ENCODE peak calls at places on chromosomes 16 and 17, in five cellular contexts. G, Q, R, V and W are unnamed samples.
A peak's percentile ranks its signal among the peaks of the same experiment; 100 is the strongest.

GRCh38 chr16:79997257-79997656 is 396.7 kb upstream of the MAF start:
- DNase-seq in G (no peak), Q (peak; percentile 10), R (no peak), V (no peak), W (no peak)

GRCh38 chr16:17369441-17369951 is 101.3 kb downstream of the XYLT1 start:
- DNase-seq in G (no peak), Q (no peak), R (peak; percentile 85), V (peak; percentile 80), W (peak; percentile 73)

GRCh38 chr17:80455328-80455710 is 21.1 kb downstream of the NPTX1 start:
- DNase-seq in G (peak; percentile 26), Q (no peak), R (peak; percentile 89), V (peak; percentile 89), W (peak; percentile 28)

GRCh38 chr16:67528870-67529638 is 425 bp downstream of the RIPOR1 start:
- DNase-seq in G (no peak), Q (peak; percentile 29), R (peak; percentile 90), V (peak; percentile 92), W (no peak)

GRCh38 chr17:41456206-41456605 is 11.0 kb downstream of the KRT32 start:
- DNase-seq in G (no peak), Q (no peak), R (no peak), V (no peak), W (no peak)

GRCh38 chr16:27237229-27238015 is 31.1 kb downstream of the NSMCE1 start:
- DNase-seq in G (no peak), Q (peak; percentile 14), R (peak; percentile 82), V (no peak), W (peak; percentile 50)

GRCh38 chr17:72590882-72591499 is 470.2 kb downstream of the SOX9 start:
- DNase-seq in G (no peak), Q (no peak), R (no peak), V (no peak), W (no peak)

GRCh38 chr16:48381201-48381600 is 4.0 kb downstream of the SIAH1 start:
- DNase-seq in G (no peak), Q (peak; percentile 40), R (no peak), V (no peak), W (no peak)

GRCh38 chr17:12667299-12667958 is 1.7 kb downstream of the MYOCD start:
- DNase-seq in G (no peak), Q (peak; percentile 77), R (no peak), V (no peak), W (no peak)

GRCh38 chr17:41684050-41684449 is 4.6 kb upstream of the EIF1 start:
- DNase-seq in G (no peak), Q (no peak), R (no peak), V (no peak), W (no peak)

GRCh38 chr17:57215317-57215716 is 41.0 kb upstream of the MSI2 start:
- DNase-seq in G (no peak), Q (peak; percentile 36), R (no peak), V (no peak), W (no peak)

GRCh38 chr17:81636505-81637288 is at the start of the genes NPLOC4 and TSPAN10:
- DNase-seq in G (peak; percentile 65), Q (peak; percentile 83), R (peak; percentile 95), V (peak; percentile 97), W (peak; percentile 72)

GRCh38 chr16:48501516-48502377 is 108.2 kb downstream of the N4BP1 start:
- DNase-seq in G (no peak), Q (no peak), R (no peak), V (no peak), W (no peak)

GRCh38 chr17:2949469-2950044 is 113.8 kb downstream of the OR1D5 start:
- DNase-seq in G (no peak), Q (peak; percentile 68), R (no peak), V (no peak), W (no peak)

GRCh38 chr16:88783391-88784073 is 1.5 kb downstream of the PIEZO1 start:
- DNase-seq in G (no peak), Q (peak; percentile 47), R (no peak), V (peak; percentile 77), W (no peak)

GRCh38 chr17:68782829-68783228 is 172.4 kb downstream of the ABCA8 start:
- DNase-seq in G (no peak), Q (peak; percentile 49), R (peak; percentile 74), V (no peak), W (no peak)

GRCh38 chr17:45222273-45222993 is 748 bp downstream of the FMNL1 start:
- DNase-seq in G (no peak), Q (no peak), R (no peak), V (peak; percentile 80), W (no peak)

GRCh38 chr16:52756812-52757517 is 210.0 kb upstream of the TOX3 start:
- DNase-seq in G (no peak), Q (no peak), R (no peak), V (no peak), W (no peak)

GRCh38 chr17:58005031-58005727 is 1.9 kb downstream of the SRSF1 start:
- DNase-seq in G (no peak), Q (no peak), R (no peak), V (no peak), W (no peak)

GRCh38 chr17:7834554-7834890 is 505 bp downstream of the KDM6B start:
- DNase-seq in G (peak; percentile 63), Q (peak; percentile 51), R (peak; percentile 89), V (peak; percentile 94), W (peak; percentile 63)

GRCh38 chr16:19898924-19899604 is 14.4 kb upstream of the GPRC5B start:
- DNase-seq in G (no peak), Q (peak; percentile 54), R (peak; percentile 38), V (no peak), W (no peak)

GRCh38 chr16:9596788-9597187 is 505.3 kb downstream of the HAPSTR1 start:
- DNase-seq in G (no peak), Q (no peak), R (no peak), V (no peak), W (no peak)

GRCh38 chr16:22670551-22670970 is 143.4 kb upstream of the HS3ST2 start:
- DNase-seq in G (no peak), Q (no peak), R (no peak), V (no peak), W (peak; percentile 3)

GRCh38 chr17:81058263-81058871 is 23.4 kb downstream of the BAIAP2 start:
- DNase-seq in G (no peak), Q (no peak), R (no peak), V (no peak), W (no peak)

GRCh38 chr16:84181144-84181915 is 5.5 kb downstream of the TAF1C start:
- DNase-seq in G (no peak), Q (no peak), R (no peak), V (no peak), W (no peak)

GRCh38 chr17:78315355-78316114 is 44.3 kb downstream of the SOCS3 start:
- DNase-seq in G (peak; percentile 76), Q (peak; percentile 92), R (peak; percentile 97), V (peak; percentile 91), W (peak; percentile 26)

GRCh38 chr17:4903051-4903818 is at the start of gene CHRNE:
- DNase-seq in G (peak; percentile 80), Q (peak; percentile 79), R (peak; percentile 83), V (peak; percentile 83), W (peak; percentile 55)

GRCh38 chr17:73630957-73631595 is 13.2 kb downstream of the SDK2 start:
- DNase-seq in G (no peak), Q (no peak), R (no peak), V (no peak), W (no peak)

GRCh38 chr17:33506889-33507650 is 214.0 kb upstream of the ASIC2 start:
- DNase-seq in G (no peak), Q (peak; percentile 16), R (peak; percentile 77), V (no peak), W (no peak)

GRCh38 chr17:79595471-79595870 is 15.4 kb downstream of the RBFOX3 start:
- DNase-seq in G (no peak), Q (no peak), R (no peak), V (no peak), W (no peak)

GRCh38 chr17:48908047-48908843 is at the start of gene UBE2Z:
- DNase-seq in G (peak; percentile 87), Q (peak; percentile 97), R (peak; percentile 98), V (peak; percentile 97), W (peak; percentile 77)

GRCh38 chr17:4505187-4505586 is 6.5 kb downstream of the SPNS2 start:
- DNase-seq in G (no peak), Q (no peak), R (peak; percentile 44), V (no peak), W (no peak)

GRCh38 chr16:86158688-86159360 is 259.9 kb downstream of the IRF8 start:
- DNase-seq in G (no peak), Q (peak; percentile 26), R (no peak), V (no peak), W (no peak)

GRCh38 chr17:74452841-74453661 is 13.4 kb upstream of the CD300A start:
- DNase-seq in G (no peak), Q (no peak), R (peak; percentile 80), V (peak; percentile 69), W (no peak)

GRCh38 chr16:35686595-35686994 is 2227.2 kb downstream of the TP53TG3F start:
- DNase-seq in G (no peak), Q (no peak), R (no peak), V (no peak), W (no peak)
- H3K9me3 ChIP-seq in G (no peaks in the 10 kb centered on the region), Q (no peaks in the 10 kb centered on the region), R (peaks cover 16% of the 10 kb centered on the region), V (peaks cover 88% of the 10 kb centered on the region), W (peaks cover 20% of the 10 kb centered on the region)

GRCh38 chr17:16086957-16087356 is 87.3 kb downstream of the TTC19 start:
- DNase-seq in G (no peak), Q (no peak), R (no peak), V (no peak), W (no peak)

GRCh38 chr17:16085066-16085699 is 85.6 kb downstream of the TTC19 start:
- DNase-seq in G (no peak), Q (peak; percentile 83), R (no peak), V (no peak), W (no peak)

GRCh38 chr17:16083223-16083622 is 83.6 kb downstream of the TTC19 start:
- DNase-seq in G (no peak), Q (no peak), R (no peak), V (no peak), W (no peak)

GRCh38 chr17:16080366-16080765 is 80.7 kb downstream of the TTC19 start:
- DNase-seq in G (no peak), Q (no peak), R (no peak), V (no peak), W (no peak)

GRCh38 chr17:16081507-16082087 is 82.0 kb downstream of the TTC19 start:
- DNase-seq in G (no peak), Q (no peak), R (no peak), V (no peak), W (no peak)
- H3K9me3 ChIP-seq in G (no peaks in the 10 kb centered on the region), Q (no peaks in the 10 kb centered on the region), R (no peaks in the 10 kb centered on the region), V (no peaks in the 10 kb centered on the region), W (no peaks in the 10 kb centered on the region)

GRCh38 chr17:50813583-50813982 is 21.8 kb upstream of the WFIKKN2 start:
- DNase-seq in G (no peak), Q (no peak), R (no peak), V (no peak), W (no peak)
- H3K9me3 ChIP-seq in G (no peaks in the 10 kb centered on the region), Q (no peaks in the 10 kb centered on the region), R (no peaks in the 10 kb centered on the region), V (no peaks in the 10 kb centered on the region), W (no peaks in the 10 kb centered on the region)

DNA sequence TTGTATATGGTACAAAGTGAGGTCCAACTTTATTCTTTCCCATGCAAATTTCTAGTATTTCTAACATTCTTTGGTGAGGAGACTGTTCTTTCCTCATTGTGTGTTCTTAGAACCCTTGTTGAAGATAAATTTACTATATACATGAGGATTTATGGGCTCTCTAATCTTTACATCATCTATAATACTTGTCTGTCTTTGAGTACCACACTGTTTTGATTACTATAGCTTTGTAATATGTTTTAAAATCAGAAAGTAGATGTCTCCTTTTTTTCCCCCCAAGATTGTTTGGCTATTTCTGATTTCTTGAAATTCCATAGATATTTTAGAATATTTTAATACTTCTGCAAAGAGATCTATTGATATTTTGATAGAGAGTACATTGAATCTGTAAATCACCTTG is 23.7 kb downstream of the ZNF267 start:
- DNase-seq in G (no peak), Q (no peak), R (no peak), V (no peak), W (no peak)
- H3K9me3 ChIP-seq in G (peaks cover 16% of the 10 kb centered on the region), Q (no peaks in the 10 kb centered on the region), R (peaks cover 11% of the 10 kb centered on the region), V (peaks cover 54% of the 10 kb centered on the region), W (peaks cover 12% of the 10 kb centered on the region)